ENCODE peak calls at places on chromosome 21, in ten cellular contexts. P is brain microvascular endothelial cell; S is K562; G is stimulated activated CD8-positive, alpha-beta memory T cell treated with anti-CD3 and anti-CD28 coated beads, Interleukin-2, amount 100 ng/mL, for 48 hours; O is activated T-helper 1 cell treated with anti-CD3 and anti-CD28 coated beads, Interleukin-12 subunit alpha, Interleukin-12 subunit beta, Interleukin-2, Interleukin-4 antibody, amounts not matched to agents 30 ng/mL and 10 ng/mL and 1 ng/mL, durations not matched to agents 14 hours and 24 hours and 36 hours; J is activated naive CD8-positive, alpha-beta T cell treated with anti-CD3 and anti-CD28 coated beads, Interleukin-2, amount 50 U/mL, for 24 hours; Z is posterior cingulate gyrus; E is EH; W is NCI-H748 treated with DMSO at 0.1 percent for 48 hours; M is substantia nigra. T is an unnamed sample.

GRCh38 chr21:39386194-39386593 is 37.3 kb upstream of the HMGN1 start:
- DNase-seq in J (no peak), Z (peak), E (no peak), P (no peak), M (peak), O (no peak), S (no peak), W (no peak), G (peak), T (no peak)

GRCh38 chr21:18646114-18646513 is 242.5 kb upstream of the TMPRSS15 start:
- DNase-seq in J (no peak), E (no peak), O (no peak), Z (no peak), S (no peak), P (no peak), W (no peak), G (no peak), M (no peak), T (no peak)

GRCh38 chr21:38333290-38334272 is 76.8 kb downstream of the KCNJ15 start:
- DNase-seq in W (no peak), S (no peak), G (no peak), P (no peak), O (no peak), Z (no peak), E (peak), J (no peak), M (no peak), T (no peak)

GRCh38 chr21:32392880-32393676 is at the start of gene URB1:
- DNase-seq in P (peak), Z (peak), E (peak), J (peak), M (peak), O (peak), S (peak), W (peak), G (peak), T (peak)

GRCh38 chr21:41361786-41362604 is at the start of gene MX2:
- DNase-seq in G (peak), P (peak), M (no peak), W (no peak), J (peak), E (peak), S (no peak), O (peak), Z (peak), T (peak)

GRCh38 chr21:42299324-42300044 is 15.7 kb downstream of the TFF3 start:
- DNase-seq in O (peak), M (no peak), W (no peak), Z (no peak), J (no peak), E (no peak), P (no peak), S (no peak), G (peak), T (no peak)

GRCh38 chr21:31756787-31757186 is 24.9 kb upstream of the SCAF4 start:
- DNase-seq in G (no peak), W (no peak), O (no peak), S (no peak), M (no peak), J (no peak), P (no peak), Z (no peak), E (no peak), T (no peak)

GRCh38 chr21:41678016-41678935 is 88.6 kb downstream of the RIPK4 start:
- DNase-seq in P (no peak), W (peak), G (no peak), O (no peak), E (peak), M (no peak), Z (no peak), J (no peak), S (no peak), T (no peak)

GRCh38 chr21:33940164-33940563 is 24.6 kb upstream of the ATP5PO start:
- DNase-seq in P (peak), J (no peak), W (no peak), S (no peak), O (no peak), Z (no peak), E (peak), G (no peak), M (no peak), T (no peak)

GRCh38 chr21:41128981-41129380 is 39.0 kb upstream of the BACE2 start:
- DNase-seq in P (no peak), M (no peak), Z (no peak), O (no peak), S (no peak), G (no peak), E (no peak), W (no peak), J (no peak), T (no peak)

GRCh38 chr21:45126983-45127382 is 52.6 kb downstream of the ADARB1 start:
- DNase-seq in M (no peak), S (no peak), Z (no peak), E (no peak), P (no peak), J (no peak), G (no peak), W (no peak), O (no peak), T (no peak)

GRCh38 chr21:44052071-44052829 is 40.1 kb downstream of the TRAPPC10 start:
- DNase-seq in W (no peak), P (no peak), M (no peak), Z (no peak), O (no peak), G (no peak), E (no peak), S (no peak), J (no peak), T (no peak)

GRCh38 chr21:27570306-27570868 is 603.5 kb upstream of the ADAMTS5 start:
- DNase-seq in S (no peak), Z (no peak), E (peak), G (no peak), W (no peak), J (no peak), P (peak), M (no peak), O (no peak), T (no peak)

GRCh38 chr21:42739061-42739931 is 85.9 kb downstream of the PDE9A start:
- DNase-seq in E (no peak), J (no peak), O (no peak), Z (no peak), M (no peak), P (no peak), S (no peak), W (no peak), G (no peak), T (no peak)

GRCh38 chr21:39175154-39175553 is 8.1 kb downstream of the PSMG1 start:
- DNase-seq in S (no peak), O (no peak), J (no peak), Z (no peak), G (no peak), P (no peak), E (peak), W (no peak), M (no peak), T (no peak)

GRCh38 chr21:42466700-42467612 is 29.1 kb downstream of the RSPH1 start:
- DNase-seq in O (no peak), W (peak), J (no peak), M (no peak), S (peak), Z (no peak), E (peak), G (no peak), P (peak), T (no peak)

GRCh38 chr21:36699546-36700294 is 805 bp downstream of the SIM2 start:
- DNase-seq in P (no peak), O (no peak), W (no peak), E (no peak), S (no peak), G (no peak), M (no peak), Z (no peak), J (no peak), T (no peak)

T was measured in central memory CD4-positive, alpha-beta T cell.